ENCODE peak calls at places on chromosomes 13 and 19, in five cellular contexts. F is nucleus accumbens, T is NCI-H1694, V is endothelial cell, X is NCI-H187. S is an unnamed sample.

GRCh38 chr13:74287672-74288169 is 153.5 kb upstream of the KLF12 start:
- DNase-seq in X (peak), F (peak), T (peak), V (peak), S (peak)

GRCh38 chr19:1935484-1936208 is 5.3 kb upstream of the CSNK1G2 start:
- DNase-seq in X (no peak), F (peak), V (no peak), T (no peak), S (peak)

GRCh38 chr19:3517638-3518037 is 11.5 kb downstream of the FZR1 start:
- DNase-seq in F (no peak), T (no peak), X (no peak), V (no peak), S (no peak)

GRCh38 chr19:12840091-12841079 is 2.1 kb downstream of the MAST1 start:
- DNase-seq in X (peak), V (peak), T (no peak), F (peak), S (peak)

GRCh38 chr13:76210262-76210661 is 574.1 kb downstream of the LMO7 start:
- DNase-seq in X (no peak), T (no peak), F (no peak), V (no peak), S (no peak)

GRCh38 chr13:33519561-33520479 is 234.3 kb upstream of the STARD13 start:
- DNase-seq in T (no peak), X (no peak), V (no peak), F (no peak), S (no peak)

GRCh38 chr19:8611890-8612806 is 1.6 kb upstream of the ADAMTS10 start:
- DNase-seq in T (no peak), F (no peak), V (no peak), X (no peak), S (no peak)

GRCh38 chr19:57382806-57383488 is 6.7 kb upstream of the ZNF548 start:
- DNase-seq in V (no peak), F (no peak), X (no peak), T (no peak), S (no peak)

GRCh38 chr13:95253033-95253432 is 48.2 kb downstream of the ABCC4 start:
- DNase-seq in T (no peak), X (no peak), F (no peak), V (no peak), S (no peak)

GRCh38 chr19:5967994-5968430 is 9.9 kb downstream of the RANBP3 start:
- DNase-seq in F (peak), V (peak), T (peak), X (no peak), S (no peak)

GRCh38 chr19:19459707-19460251 is 54.3 kb downstream of the GATAD2A start:
- DNase-seq in T (no peak), F (no peak), V (no peak), X (no peak), S (no peak)

GRCh38 chr13:109836629-109837607 is 50.5 kb upstream of the IRS2 start:
- DNase-seq in T (no peak), F (no peak), V (no peak), X (no peak), S (no peak)

GRCh38 chr13:24208314-24208713 is 47.8 kb downstream of the SPATA13 start:
- DNase-seq in X (no peak), V (no peak), T (no peak), F (no peak), S (no peak)

GRCh38 chr13:33937373-33938087 is 119.6 kb downstream of the RFC3 start:
- DNase-seq in T (no peak), V (no peak), X (no peak), F (no peak), S (no peak)

GRCh38 chr19:34208485-34208884 is 36.2 kb downstream of the LSM14A start:
- DNase-seq in V (no peak), F (no peak), X (no peak), T (no peak), S (no peak)

GRCh38 chr13:51955281-51955771 is 55.9 kb downstream of the ATP7B start:
- DNase-seq in X (no peak), F (no peak), V (no peak), T (peak), S (no peak)

GRCh38 chr13:82758056-82758455 is 1124.2 kb downstream of the SLITRK1 start:
- DNase-seq in F (no peak), T (peak), V (no peak), X (no peak), S (no peak)

GRCh38 chr13:78247362-78247761 is 328.7 kb upstream of the EDNRB start:
- DNase-seq in V (no peak), X (no peak), F (no peak), T (no peak), S (no peak)

GRCh38 chr13:111271186-111271698 is 49.2 kb upstream of the TEX29 start:
- DNase-seq in V (no peak), T (no peak), F (no peak), X (no peak), S (no peak)

GRCh38 chr19:2488942-2489731 is 13.2 kb downstream of the GADD45B start:
- DNase-seq in F (peak), V (peak), X (no peak), T (no peak), S (peak)

GRCh38 chr13:110929104-110929777 is 14.4 kb upstream of the ANKRD10 start:
- DNase-seq in V (no peak), F (no peak), T (no peak), X (no peak), S (no peak)

GRCh38 chr13:67230774-67231480 is 791 bp upstream of the PCDH9 start:
- DNase-seq in T (no peak), X (peak), F (peak), V (peak), S (peak)

GRCh38 chr13:100210966-100211710 is 122.2 kb downstream of the PCCA start:
- DNase-seq in T (no peak), F (no peak), V (no peak), X (no peak), S (no peak)

GRCh38 chr13:113043001-113043630 is 62.5 kb upstream of the F7 start:
- DNase-seq in V (no peak), X (no peak), F (no peak), T (no peak), S (no peak)

GRCh38 chr13:21735621-21736401 is 64.9 kb downstream of the FGF9 start:
- DNase-seq in X (no peak), T (no peak), V (no peak), F (no peak), S (peak)

GRCh38 chr13:44474122-44474910 is 100.7 kb downstream of the SERP2 start:
- DNase-seq in X (no peak), V (no peak), F (no peak), T (no peak), S (no peak)

GRCh38 chr13:99617474-99618255 is 116.4 kb downstream of the TM9SF2 start:
- DNase-seq in V (peak), T (peak), F (peak), X (no peak), S (peak)

GRCh38 chr13:113916330-113916815 is 52.5 kb upstream of the GAS6 start:
- DNase-seq in V (no peak), F (no peak), T (no peak), X (no peak), S (no peak)

GRCh38 chr19:10430505-10431253 is 10.3 kb downstream of the PDE4A start:
- DNase-seq in V (no peak), T (no peak), X (no peak), F (no peak), S (no peak)

GRCh38 chr19:18046066-18046718 is 38.2 kb downstream of the ARRDC2 start:
- DNase-seq in X (no peak), T (peak), F (no peak), V (no peak), S (no peak)

GRCh38 chr19:48448563-48448962 is 2.8 kb downstream of the GRWD1 start:
- DNase-seq in X (no peak), F (no peak), T (no peak), V (no peak), S (no peak)

GRCh38 chr19:16143399-16144215 is at the start of gene HSH2D:
- DNase-seq in V (no peak), X (no peak), F (no peak), T (no peak), S (no peak)

GRCh38 chr13:73268306-73268705 is 209.5 kb downstream of the KLF5 start:
- DNase-seq in V (no peak), T (no peak), X (no peak), F (no peak), S (no peak)

GRCh38 chr13:90232291-90232690 is 1115.2 kb upstream of the MIR17HG start:
- DNase-seq in V (no peak), X (no peak), F (no peak), T (no peak), S (no peak)

GRCh38 chr19:58274771-58275199 is 4.0 kb upstream of the ZNF8 start:
- DNase-seq in X (no peak), F (no peak), V (no peak), T (no peak), S (no peak)

S was measured in head of caudate nucleus.